ENCODE peak calls at places on chromosomes 13 and 19, in seven cellular contexts. Z, W, A, D, V, F and Q are unnamed samples.

GRCh38 chr19:52527954-52528326 is 472 bp downstream of the ZNF808 start:
- DNase-seq in D (peak; percentile 51), W (peak; percentile 21), V (peak; percentile 5), Z (no peak), F (no peak), A (no peak), Q (no peak)

GRCh38 chr13:110509478-110509926 is 52.0 kb downstream of the RAB20 start:
- DNase-seq in A (no peak), W (no peak), Z (no peak), D (no peak), V (no peak), F (peak; percentile 41), Q (no peak)

GRCh38 chr13:80235131-80235530 is 105.8 kb downstream of the SPRY2 start:
- DNase-seq in F (no peak), W (no peak), Z (no peak), V (no peak), D (no peak), A (no peak), Q (no peak)

GRCh38 chr19:55443824-55444719 is 972 bp upstream of the SHISA7 start:
- DNase-seq in Z (no peak), W (no peak), V (no peak), A (no peak), F (no peak), D (no peak), Q (no peak)

GRCh38 chr19:39438270-39438934 is 2.7 kb upstream of the RPS16 start:
- DNase-seq in V (no peak), F (peak; percentile 67), A (no peak), Z (peak; percentile 58), D (no peak), W (no peak), Q (no peak)

GRCh38 chr13:110555601-110556223 is 5.8 kb downstream of the RAB20 start:
- DNase-seq in A (peak; percentile 71), V (no peak), F (no peak), W (no peak), D (peak; percentile 62), Z (no peak), Q (no peak)

GRCh38 chr13:110138009-110138699 is 168.8 kb downstream of the COL4A1 start:
- DNase-seq in V (peak; percentile 56), F (peak; percentile 79), Z (peak; percentile 82), W (peak; percentile 60), D (peak; percentile 63), A (peak; percentile 53), Q (peak; percentile 87)

GRCh38 chr13:112984954-112985802 is 16.2 kb downstream of the MCF2L start:
- DNase-seq in D (no peak), Z (no peak), V (no peak), F (no peak), A (peak; percentile 85), W (no peak), Q (no peak)

GRCh38 chr19:17469371-17470203 is 737 bp upstream of the SLC27A1 start:
- DNase-seq in A (peak; percentile 99), Z (peak; percentile 96), W (peak; percentile 95), V (peak; percentile 97), D (peak; percentile 99), F (peak; percentile 89), Q (peak; percentile 98)

GRCh38 chr13:25489238-25489637 is 117.5 kb downstream of the ATP8A2 start:
- DNase-seq in W (no peak), D (no peak), V (no peak), F (no peak), A (no peak), Z (no peak), Q (no peak)

GRCh38 chr19:33260628-33261418 is 35.2 kb upstream of the SLC7A10 start:
- DNase-seq in F (no peak), A (no peak), Z (no peak), W (no peak), D (no peak), V (no peak), Q (no peak)

GRCh38 chr13:99294198-99294597 is 13.0 kb downstream of the GPR183 start:
- DNase-seq in V (no peak), A (no peak), W (no peak), D (no peak), Z (no peak), F (no peak), Q (no peak)

GRCh38 chr13:70104481-70104880 is 3.1 kb upstream of the ATXN8OS start:
- DNase-seq in Z (no peak), W (no peak), A (no peak), F (no peak), D (no peak), V (no peak), Q (no peak)

GRCh38 chr13:33450956-33451709 is 165.6 kb upstream of the STARD13 start:
- DNase-seq in F (no peak), V (no peak), W (no peak), Z (no peak), A (peak; percentile 29), D (no peak), Q (no peak)

GRCh38 chr19:1089126-1089771 is 5.9 kb downstream of the POLR2E start:
- DNase-seq in V (no peak), D (peak; percentile 34), W (no peak), A (no peak), Z (no peak), F (no peak), Q (no peak)

GRCh38 chr13:108227651-108228272 is 9.6 kb downstream of the ABHD13 start:
- DNase-seq in D (no peak), Z (peak; percentile 5), W (no peak), V (peak; percentile 65), A (peak; percentile 27), F (peak; percentile 52), Q (no peak)

GRCh38 chr19:13082192-13083007 is 20.3 kb downstream of the LYL1 start:
- DNase-seq in F (peak; percentile 62), Z (no peak), V (peak; percentile 51), A (no peak), W (no peak), D (no peak), Q (peak; percentile 69)

GRCh38 chr13:67228909-67229308 is 1.2 kb downstream of the PCDH9 start:
- DNase-seq in F (peak; percentile 32), V (no peak), A (no peak), D (no peak), W (no peak), Z (no peak), Q (peak; percentile 62)

GRCh38 chr13:32021785-32022184 is 9.8 kb upstream of the FRY start:
- DNase-seq in F (no peak), W (no peak), A (no peak), Z (no peak), V (no peak), D (no peak), Q (no peak)

DNA sequence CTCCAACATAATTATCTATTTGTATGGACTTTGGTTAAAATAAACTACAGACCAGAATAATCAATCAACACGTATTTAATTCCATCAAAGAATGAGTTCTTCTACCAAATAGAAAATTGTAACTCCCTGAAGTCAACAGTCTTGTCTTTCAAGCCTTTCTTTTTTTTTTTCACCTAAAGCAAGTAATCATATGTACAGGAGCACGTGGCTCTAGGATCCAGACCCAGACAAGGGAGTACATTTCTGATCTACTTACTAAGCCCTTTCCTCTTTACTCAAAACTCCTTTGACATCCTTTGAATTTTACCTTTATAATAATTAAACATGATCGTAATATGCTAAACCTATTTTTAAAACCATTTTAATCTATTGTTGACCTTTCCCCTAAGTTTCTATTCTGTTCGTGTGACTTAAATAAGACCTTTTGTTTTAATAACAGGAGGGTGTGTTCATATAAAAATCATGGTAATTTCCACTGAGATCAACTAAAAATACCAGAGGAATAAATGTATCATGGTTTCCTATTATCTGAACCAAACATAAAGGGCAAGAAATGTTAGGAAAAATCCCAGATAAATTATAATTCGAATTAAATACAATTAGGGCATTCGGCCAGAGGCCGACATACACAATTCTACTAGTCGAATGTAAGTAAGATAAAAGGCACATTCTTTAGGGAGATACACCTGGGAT is 1.7 kb downstream of the SLC7A1 start:
- DNase-seq in D (no peak), Z (no peak), W (no peak), V (no peak), A (no peak), F (no peak), Q (no peak)
- H3K4me1 ChIP-seq in D (no peaks in the 10 kb centered on the region), Z (peaks cover 37% of the 10 kb centered on the region), W (peaks cover 13% of the 10 kb centered on the region), V (peaks cover 16% of the 10 kb centered on the region), A (no peaks in the 10 kb centered on the region), F (peaks cover 24% of the 10 kb centered on the region), Q (no peaks in the 10 kb centered on the region)

GRCh38 chr19:46860846-46861690 is at the start of gene ARHGAP35:
- DNase-seq in V (peak; percentile 29), Z (no peak), A (peak; percentile 51), W (peak; percentile 43), D (peak; percentile 86), F (no peak), Q (peak; percentile 87)

GRCh38 chr19:46862504-46862835 is 1.7 kb downstream of the ARHGAP35 start:
- DNase-seq in D (no peak), A (no peak), W (no peak), F (no peak), Z (no peak), V (no peak), Q (no peak)

GRCh38 chr19:46863818-46864629 is 3.2 kb downstream of the ARHGAP35 start:
- DNase-seq in F (peak; percentile 61), A (no peak), V (peak; percentile 76), Z (peak; percentile 79), D (no peak), W (no peak), Q (no peak)

GRCh38 chr19:46861691-46862503 is 1.1 kb downstream of the ARHGAP35 start:
- DNase-seq in W (peak; percentile 22), A (peak; percentile 53), V (peak; percentile 28), Z (peak; percentile 32), F (no peak), D (no peak), Q (no peak)

GRCh38 chr19:46862974-46863632 is 2.3 kb downstream of the ARHGAP35 start:
- DNase-seq in Z (no peak), V (no peak), W (no peak), F (no peak), A (no peak), D (no peak), Q (no peak)
- H3K4me3 ChIP-seq in Z (peak overlapping the region; percentile 76), V (peak overlapping the region; percentile 88), W (peak overlapping the region; percentile 84), F (peak overlapping the region; percentile 16), A (peak overlapping the region; percentile 8), D (no peak overlapping the region), Q (peak overlapping the region; percentile 97)

DNA sequence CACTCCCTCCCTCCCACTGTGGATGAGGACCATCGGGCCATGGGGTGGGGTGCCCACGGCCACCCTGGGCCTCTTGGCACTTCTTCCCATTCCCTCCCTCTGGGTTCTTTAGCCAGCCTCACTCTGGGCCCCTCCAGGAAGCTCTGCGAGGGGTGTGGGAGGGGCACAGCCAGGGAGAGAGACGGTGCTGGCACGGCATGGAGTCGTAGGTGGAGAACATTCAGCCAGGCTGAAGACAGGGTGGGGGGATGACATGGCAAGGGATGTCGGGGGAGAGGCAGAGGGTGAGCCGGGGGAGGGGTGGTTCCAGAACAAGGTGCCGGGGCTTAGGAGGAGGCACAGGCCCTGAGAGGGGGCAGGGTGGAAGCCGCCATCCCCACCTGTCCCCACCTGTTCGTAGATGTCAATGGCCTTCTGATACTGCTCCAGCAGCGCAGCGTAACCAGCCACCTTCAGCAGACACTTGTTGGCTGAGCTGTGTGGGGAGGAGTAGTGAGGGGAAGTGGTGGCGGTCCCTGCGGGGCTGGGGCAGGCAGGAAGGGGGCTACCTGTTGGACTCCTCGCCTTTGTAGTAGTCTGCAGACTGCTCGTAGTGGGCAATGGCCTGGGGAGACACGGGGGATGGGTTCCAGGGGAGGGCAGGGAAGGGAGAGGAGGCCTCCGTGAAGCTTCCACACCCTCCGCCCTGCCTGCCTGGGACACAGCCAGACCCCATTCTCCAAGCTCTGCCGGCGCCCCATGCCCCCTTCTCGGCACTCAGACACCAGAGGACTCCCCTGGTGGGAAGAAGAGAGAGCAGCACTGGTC is 8.8 kb upstream of the KPTN start:
- DNase-seq in D (peak; percentile 26), W (no peak), A (no peak), Z (no peak), F (no peak), V (no peak), Q (no peak)
- H3K36me3 ChIP-seq in D (peaks cover 2% of the 10 kb centered on the region), W (peaks cover 93% of the 10 kb centered on the region), A (no peaks in the 10 kb centered on the region), Z (peaks cover 9% of the 10 kb centered on the region), F (peaks cover 54% of the 10 kb centered on the region), V (no peaks in the 10 kb centered on the region), Q (peaks cover 2% of the 10 kb centered on the region)

GRCh38 chr19:41226053-41226873 is 7.2 kb downstream of the AXL start:
- DNase-seq in Z (no peak), D (peak; percentile 76), F (peak; percentile 82), W (peak; percentile 76), A (peak; percentile 74), V (peak; percentile 52), Q (peak; percentile 94)
- H3K4me1 ChIP-seq in Z (peaks cover 52% of the 10 kb centered on the region), D (no peaks in the 10 kb centered on the region), F (peaks cover 37% of the 10 kb centered on the region), W (peaks cover 7% of the 10 kb centered on the region), A (peaks cover 5% of the 10 kb centered on the region), V (peaks cover 6% of the 10 kb centered on the region), Q (no peaks in the 10 kb centered on the region)